ENCODE peak calls at places on chromosomes 7 and 10, in five cellular contexts. D is A549, F is K562, E is HepG2, C is H1. I is an unnamed sample.

GRCh38 chr10:25465582-25466372 is 291.0 kb downstream of the GPR158 start:
- DNase-seq in D (no peak), F (peak), E (no peak), C (no peak), I (no peak)

GRCh38 chr10:131676046-131676445 is 224.8 kb upstream of the PPP2R2D start:
- DNase-seq in D (no peak), F (no peak), E (no peak), C (no peak), I (no peak)

GRCh38 chr10:101560293-101561067 is 27.6 kb downstream of the POLL start:
- DNase-seq in D (no peak), F (no peak), E (no peak), C (no peak), I (no peak)

GRCh38 chr10:131113165-131113564 is 198.4 kb downstream of the TCERG1L start:
- DNase-seq in D (no peak), F (no peak), E (no peak), C (no peak), I (no peak)

GRCh38 chr7:1362301-1362700 is 97.0 kb downstream of the MICALL2 start:
- DNase-seq in D (no peak), F (no peak), E (no peak), C (no peak), I (no peak)

GRCh38 chr10:79081353-79082034 is 12.7 kb downstream of the ZMIZ1 start:
- DNase-seq in D (no peak), F (no peak), E (no peak), C (no peak), I (no peak)

GRCh38 chr7:133510326-133511055 is 257.6 kb downstream of the EXOC4 start:
- DNase-seq in D (no peak), F (no peak), E (no peak), C (no peak), I (no peak)

GRCh38 chr10:3172081-3172445 is 519 bp downstream of the PITRM1 start:
- DNase-seq in D (peak), F (no peak), E (peak), C (no peak), I (no peak)

GRCh38 chr7:127618775-127619174 is 833 bp upstream of the PAX4 start:
- DNase-seq in D (no peak), F (no peak), E (no peak), C (no peak), I (no peak)

GRCh38 chr10:123081896-123082295 is 53.9 kb upstream of the HMX3 start:
- DNase-seq in D (no peak), F (no peak), E (no peak), C (no peak), I (no peak)

GRCh38 chr10:69413221-69413865 is 3.4 kb downstream of the TACR2 start:
- DNase-seq in D (peak), F (peak), E (peak), C (peak), I (no peak)

GRCh38 chr7:74173074-74173473 is 1.1 kb upstream of the EIF4H start:
- DNase-seq in D (no peak), F (no peak), E (peak), C (no peak), I (no peak)

GRCh38 chr7:106069471-106070200 is 42.5 kb downstream of the SYPL1 start:
- DNase-seq in D (no peak), F (no peak), E (no peak), C (no peak), I (no peak)

GRCh38 chr7:47484923-47485639 is 96.8 kb downstream of the TNS3 start:
- DNase-seq in D (no peak), F (no peak), E (no peak), C (no peak), I (no peak)

GRCh38 chr10:16242859-16243613 is 193.8 kb upstream of the PTER start:
- DNase-seq in D (no peak), F (no peak), E (no peak), C (peak), I (no peak)

GRCh38 chr10:100912013-100912608 is 652 bp upstream of the SLF2 start:
- DNase-seq in D (no peak), F (peak), E (no peak), C (no peak), I (no peak)

GRCh38 chr10:112985701-112986510 is 35.9 kb downstream of the TCF7L2 start:
- DNase-seq in D (no peak), F (no peak), E (no peak), C (no peak), I (peak)

GRCh38 chr7:15839415-15840100 is 153.1 kb upstream of the MEOX2 start:
- DNase-seq in D (no peak), F (no peak), E (no peak), C (peak), I (no peak)

GRCh38 chr10:33040436-33040835 is 82.4 kb upstream of the ITGB1 start:
- DNase-seq in D (no peak), F (no peak), E (no peak), C (no peak), I (no peak)
- TF ChIP-seq RFX5 in D (no peak), F (no peak), E (no peak), C (no peak), I (no peak)

DNA sequence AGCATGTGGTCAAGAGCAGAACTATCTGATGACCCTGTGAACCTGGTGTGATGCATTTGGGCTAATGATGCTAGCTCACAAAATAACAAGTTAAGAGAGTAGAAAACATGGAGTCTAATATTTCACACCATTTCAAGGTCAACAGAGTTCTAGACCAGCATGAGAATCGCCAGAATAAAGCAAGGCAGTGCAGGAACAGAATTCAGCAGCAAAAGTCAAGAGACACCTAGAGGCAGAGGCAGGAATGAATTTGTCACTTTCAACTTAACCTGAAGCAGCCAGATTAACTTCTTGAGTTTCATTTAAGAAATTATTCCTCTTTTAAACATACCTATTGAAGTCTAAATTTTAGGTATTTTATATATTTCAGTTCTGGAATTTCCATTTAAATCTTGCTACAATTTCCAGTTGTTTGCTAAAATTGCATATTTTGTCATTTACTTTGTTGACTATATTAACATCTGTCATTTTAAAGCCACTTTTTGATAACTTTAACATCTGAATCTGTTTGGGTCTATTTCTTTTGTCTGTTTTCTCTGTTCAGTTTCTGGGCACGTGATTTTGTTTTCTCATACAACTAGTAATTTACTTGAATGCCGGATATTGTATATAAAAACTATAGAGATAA is 44.2 kb upstream of the PRSS58 start:
- DNase-seq in D (peak), F (no peak), E (no peak), C (no peak), I (no peak)
- TF ChIP-seq KDM1A in D (no peak), F (no peak), E (no peak), C (no peak), I (no peak)

GRCh38 chr7:148458263-148458662 is 132.3 kb upstream of the C7orf33 start:
- DNase-seq in D (no peak), F (no peak), E (no peak), C (no peak), I (no peak)
- TF ChIP-seq RFX5 in D (no peak), F (no peak), E (no peak), C (no peak), I (no peak)

DNA sequence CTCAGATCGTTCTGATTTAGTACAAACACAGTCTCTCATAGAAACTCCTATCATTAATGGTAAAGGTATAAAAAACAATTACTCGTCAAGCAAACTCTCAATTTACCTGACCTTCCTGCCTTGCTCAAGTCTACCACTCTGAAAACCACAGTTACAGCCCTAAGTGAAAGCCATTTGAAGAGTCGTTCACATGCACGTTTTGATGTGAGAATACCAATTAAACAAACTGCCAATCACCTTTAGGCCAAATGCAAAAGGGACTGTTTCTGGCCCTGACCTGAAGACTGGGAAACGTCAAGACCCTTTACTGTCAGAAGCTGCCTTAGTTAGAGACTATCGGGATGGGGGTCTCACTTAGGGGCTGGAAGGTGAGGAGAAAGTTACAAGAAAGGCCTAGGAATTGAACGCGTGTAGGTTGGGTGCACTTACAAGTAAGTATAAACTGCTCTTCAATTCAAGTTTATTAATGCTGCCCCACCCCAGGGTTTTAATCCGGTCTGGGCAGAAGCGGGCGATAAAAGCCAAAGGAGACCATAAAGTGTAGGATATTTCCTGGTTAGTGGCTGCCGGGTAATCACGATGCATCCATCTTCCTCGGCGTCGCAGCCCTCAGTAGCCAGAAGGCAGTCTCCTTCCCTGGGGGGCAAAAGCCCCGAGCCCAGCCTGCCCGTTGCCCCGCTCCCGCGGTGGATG is 940 bp downstream of the TM9SF3 start:
- DNase-seq in D (no peak), F (no peak), E (no peak), C (no peak), I (no peak)
- TF ChIP-seq KDM1A in D (no peak), F (no peak), E (no peak), C (no peak), I (no peak)

DNA sequence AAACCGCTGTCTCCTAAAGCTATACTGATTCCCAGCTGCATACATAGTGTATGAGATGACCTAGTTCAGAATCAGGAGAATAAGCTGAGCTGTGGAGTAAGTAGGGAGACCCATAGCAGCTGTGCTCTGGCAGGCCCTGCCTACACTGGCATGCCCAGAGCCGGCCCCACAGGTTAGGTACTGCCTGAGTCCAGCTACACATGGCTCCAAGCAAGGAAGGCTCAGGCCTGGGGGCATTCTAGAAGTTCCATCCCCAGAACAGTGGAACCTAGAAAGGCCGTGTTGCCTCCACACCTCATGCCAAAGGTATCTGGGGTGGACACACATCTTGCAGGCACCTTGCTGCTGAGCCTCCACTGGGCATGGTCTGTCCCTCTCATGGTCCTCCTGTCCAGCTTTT is 195.7 kb upstream of the CDCA7L start:
- DNase-seq in D (no peak), F (no peak), E (no peak), C (no peak), I (no peak)
- TF ChIP-seq RFX5 in D (no peak), F (no peak), E (no peak), C (no peak), I (no peak)

GRCh38 chr10:71627230-71627939 is 92.2 kb downstream of the C10orf105 start:
- DNase-seq in D (no peak), F (no peak), E (no peak), C (no peak), I (no peak)
- TF ChIP-seq KDM1A in D (no peak), F (no peak), E (no peak), C (no peak), I (no peak)

GRCh38 chr7:140640060-140640611 is 477 bp downstream of the DENND2A start:
- DNase-seq in D (peak), F (no peak), E (no peak), C (no peak), I (no peak)

GRCh38 chr7:140640727-140641531 is at the start of gene DENND2A:
- DNase-seq in D (no peak), F (no peak), E (no peak), C (no peak), I (no peak)

GRCh38 chr7:140635821-140636220 is 4.8 kb downstream of the DENND2A start:
- DNase-seq in D (no peak), F (no peak), E (no peak), C (no peak), I (no peak)

GRCh38 chr7:140639366-140640053 is 1.1 kb downstream of the DENND2A start:
- DNase-seq in D (no peak), F (no peak), E (no peak), C (no peak), I (no peak)

DNA sequence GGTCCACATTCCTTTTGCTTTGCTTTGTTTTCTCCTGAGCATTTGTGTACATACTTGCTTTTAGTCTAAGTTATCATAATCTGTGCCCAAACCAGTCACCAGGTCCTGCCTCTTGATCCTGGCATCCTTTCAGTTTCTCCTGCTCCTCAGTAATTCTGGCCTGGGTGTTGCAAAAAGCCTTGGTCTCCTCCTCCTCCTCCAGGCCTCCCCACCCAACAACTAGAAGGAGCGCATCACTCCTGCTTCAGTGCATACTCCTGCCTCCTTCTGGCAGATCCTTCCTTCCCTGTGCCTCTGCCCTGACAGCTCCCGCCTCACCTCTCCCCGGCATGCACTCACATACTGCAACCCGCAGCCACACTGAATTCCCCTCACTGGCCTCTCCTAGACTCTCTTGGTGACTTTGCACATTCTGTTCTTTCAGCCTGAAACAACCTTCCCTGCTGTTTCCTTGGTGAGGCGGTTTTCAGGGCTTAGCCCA is 2.3 kb downstream of the DENND2A start:
- DNase-seq in D (peak), F (no peak), E (no peak), C (no peak), I (no peak)
- TF ChIP-seq RFX5 in D (no peak), F (no peak), E (no peak), C (no peak), I (no peak)

DNA sequence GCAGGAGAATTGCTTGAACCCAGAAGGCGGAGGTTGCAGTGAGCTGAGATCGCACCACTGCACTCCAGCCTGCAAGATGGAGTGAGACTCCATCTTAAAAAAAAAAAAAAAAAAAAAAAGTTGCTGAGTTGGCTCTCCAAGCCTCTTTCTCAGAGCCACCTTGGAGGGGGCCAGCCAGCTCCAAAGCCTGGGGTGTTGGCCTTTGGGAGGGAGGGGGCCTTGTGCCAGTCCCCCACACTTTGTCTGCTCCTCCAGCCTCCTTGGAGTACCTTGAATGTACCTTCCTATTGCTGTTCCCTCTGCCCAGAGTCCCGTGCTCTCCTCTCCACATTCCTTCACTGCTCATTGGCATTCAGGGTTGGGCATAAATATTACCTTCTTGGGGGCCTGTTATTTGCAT is 62.4 kb downstream of the GRK5 start:
- DNase-seq in D (no peak), F (no peak), E (no peak), C (no peak), I (no peak)
- TF ChIP-seq KDM1A in D (no peak), F (no peak), E (no peak), C (no peak), I (no peak)

GRCh38 chr7:114472896-114473512 is 58.4 kb downstream of the FOXP2 start:
- DNase-seq in D (no peak), F (no peak), E (no peak), C (no peak), I (no peak)

GRCh38 chr7:114466911-114467310 is 52.3 kb downstream of the FOXP2 start:
- DNase-seq in D (no peak), F (no peak), E (no peak), C (no peak), I (no peak)

GRCh38 chr7:114468844-114469243 is 54.2 kb downstream of the FOXP2 start:
- DNase-seq in D (no peak), F (no peak), E (no peak), C (no peak), I (no peak)
- TF ChIP-seq RFX5 in D (no peak), F (no peak), E (no peak), C (no peak), I (no peak)

GRCh38 chr10:43260911-43261577 is 5.8 kb downstream of the RASGEF1A start:
- DNase-seq in D (no peak), F (peak), E (no peak), C (no peak), I (no peak)
- TF ChIP-seq KDM1A in D (no peak), F (no peak), E (no peak), C (no peak), I (no peak)

I was measured in GM12878.